ENCODE peak calls at places on chromosomes 1 and 21, in six cellular contexts. Z is CD4-positive, alpha-beta T cell; F is small intestine; K is foreskin keratinocyte; A is heart left ventricle; D is body of pancreas. B is an unnamed sample.

GRCh38 chr1:14842361-14842760 is 243.9 kb downstream of the KAZN start:
- DNase-seq in Z (no peak), F (no peak), K (no peak), A (no peak), D (no peak), B (no peak)

GRCh38 chr1:117652421-117652820 is 46.6 kb downstream of the TENT5C start:
- DNase-seq in Z (no peak), F (no peak), K (no peak), A (no peak), D (no peak), B (no peak)

GRCh38 chr1:209755926-209756607 is at the start of gene TRAF3IP3:
- DNase-seq in Z (peak; percentile 64), F (peak; percentile 58), K (no peak), A (peak; percentile 38), D (peak; percentile 59), B (peak; percentile 97)

GRCh38 chr1:162404550-162405160 is 7.3 kb downstream of the SH2D1B start:
- DNase-seq in Z (no peak), F (no peak), K (peak; percentile 38), A (no peak), D (no peak), B (no peak)

GRCh38 chr21:41744028-41744940 is 22.6 kb downstream of the RIPK4 start:
- DNase-seq in Z (no peak), F (peak; percentile 29), K (no peak), A (no peak), D (no peak), B (no peak)

GRCh38 chr1:180150982-180151381 is 3.7 kb upstream of the QSOX1 start:
- DNase-seq in Z (no peak), F (no peak), K (no peak), A (no peak), D (no peak), B (no peak)

GRCh38 chr1:11944358-11944981 is 10.0 kb downstream of the PLOD1 start:
- DNase-seq in Z (no peak), F (no peak), K (no peak), A (no peak), D (no peak), B (no peak)

GRCh38 chr1:109667452-109668122 is at the start of gene GSTM2:
- DNase-seq in Z (peak; percentile 84), F (peak; percentile 84), K (peak; percentile 20), A (peak; percentile 94), D (peak; percentile 93), B (no peak)

GRCh38 chr1:232509570-232509969 is 120.4 kb downstream of the SIPA1L2 start:
- DNase-seq in Z (no peak), F (no peak), K (no peak), A (peak; percentile 37), D (no peak), B (no peak)

GRCh38 chr1:67987046-67987799 is 63.2 kb downstream of the DIRAS3 start:
- DNase-seq in Z (no peak), F (no peak), K (peak; percentile 55), A (no peak), D (peak; percentile 5), B (no peak)

GRCh38 chr1:52531473-52531872 is 21.4 kb downstream of the TUT4 start:
- DNase-seq in Z (no peak), F (no peak), K (no peak), A (no peak), D (no peak), B (no peak)
- H3K27me3 ChIP-seq in Z (no peaks in the 10 kb centered on the region), F (no peaks in the 10 kb centered on the region), K (no peaks in the 10 kb centered on the region), A (no peaks in the 10 kb centered on the region), D (no peaks in the 10 kb centered on the region), B (no peaks in the 10 kb centered on the region)

GRCh38 chr1:228109073-228109961 is at the start of gene MRPL55:
- DNase-seq in Z (peak; percentile 98), F (peak; percentile 98), K (peak; percentile 73), A (peak; percentile 96), D (peak; percentile 98), B (peak; percentile 96)

GRCh38 chr1:228107636-228108035 is 1.5 kb downstream of the MRPL55 start:
- DNase-seq in Z (no peak), F (no peak), K (no peak), A (no peak), D (no peak), B (no peak)

GRCh38 chr1:228109962-228110488 is 926 bp upstream of the MRPL55 start:
- DNase-seq in Z (no peak), F (no peak), K (no peak), A (no peak), D (no peak), B (no peak)

GRCh38 chr1:228108055-228108690 is 926 bp downstream of the MRPL55 start:
- DNase-seq in Z (no peak), F (no peak), K (no peak), A (no peak), D (no peak), B (no peak)

GRCh38 chr1:228108742-228109072 is 392 bp downstream of the MRPL55 start:
- DNase-seq in Z (no peak), F (no peak), K (no peak), A (no peak), D (no peak), B (no peak)
- H3K27ac ChIP-seq in Z (peak overlapping the region; percentile 84), F (peak overlapping the region; percentile 94), K (peak overlapping the region; percentile 55), A (peak overlapping the region; percentile 82), D (peak overlapping the region; percentile 93), B (peak overlapping the region; percentile 80)

GRCh38 chr1:9418851-9419250 is 120.4 kb upstream of the SLC25A33 start:
- DNase-seq in Z (no peak), F (no peak), K (no peak), A (no peak), D (no peak), B (no peak)
- H3K27me3 ChIP-seq in Z (no peaks in the 10 kb centered on the region), F (no peaks in the 10 kb centered on the region), K (peaks cover 5% of the 10 kb centered on the region), A (no peaks in the 10 kb centered on the region), D (no peaks in the 10 kb centered on the region), B (no peaks in the 10 kb centered on the region)

GRCh38 chr1:156908955-156909354 is 11.5 kb upstream of the LRRC71 start:
- DNase-seq in Z (no peak), F (no peak), K (no peak), A (no peak), D (no peak), B (no peak)
- H3K27ac ChIP-seq in Z (no peak overlapping the region), F (no peak overlapping the region), K (no peak overlapping the region), A (no peak overlapping the region), D (no peak overlapping the region), B (no peak overlapping the region)

GRCh38 chr21:14609274-14609673 is 63.2 kb upstream of the SAMSN1 start:
- DNase-seq in Z (no peak), F (no peak), K (no peak), A (no peak), D (no peak), B (no peak)
- H3K27me3 ChIP-seq in Z (no peaks in the 10 kb centered on the region), F (no peaks in the 10 kb centered on the region), K (no peaks in the 10 kb centered on the region), A (no peaks in the 10 kb centered on the region), D (no peaks in the 10 kb centered on the region), B (no peaks in the 10 kb centered on the region)

GRCh38 chr1:152442765-152443164 is 28.7 kb upstream of the CRNN start:
- DNase-seq in Z (no peak), F (no peak), K (peak; percentile 40), A (peak; percentile 28), D (peak; percentile 14), B (no peak)
- H3K27ac ChIP-seq in Z (no peak overlapping the region), F (no peak overlapping the region), K (no peak overlapping the region), A (peak overlapping the region; percentile 37), D (no peak overlapping the region), B (no peak overlapping the region)

GRCh38 chr1:223738465-223739365 is 26.4 kb downstream of the CAPN2 start:
- DNase-seq in Z (no peak), F (peak; percentile 81), K (no peak), A (no peak), D (peak; percentile 69), B (no peak)

GRCh38 chr1:223739366-223740057 is 27.2 kb downstream of the CAPN2 start:
- DNase-seq in Z (no peak), F (peak; percentile 79), K (peak; percentile 56), A (peak; percentile 47), D (peak; percentile 51), B (no peak)

GRCh38 chr1:223732993-223733798 is 20.9 kb downstream of the CAPN2 start:
- DNase-seq in Z (no peak), F (no peak), K (no peak), A (peak; percentile 65), D (peak; percentile 38), B (no peak)

GRCh38 chr1:223733898-223734852 is 21.8 kb downstream of the CAPN2 start:
- DNase-seq in Z (no peak), F (peak; percentile 19), K (no peak), A (no peak), D (no peak), B (no peak)

GRCh38 chr1:223737342-223737741 is 25.0 kb downstream of the CAPN2 start:
- DNase-seq in Z (no peak), F (no peak), K (no peak), A (no peak), D (no peak), B (no peak)
- H3K27me3 ChIP-seq in Z (no peaks in the 10 kb centered on the region), F (no peaks in the 10 kb centered on the region), K (no peaks in the 10 kb centered on the region), A (no peaks in the 10 kb centered on the region), D (no peaks in the 10 kb centered on the region), B (no peaks in the 10 kb centered on the region)

GRCh38 chr1:228900993-228901392 is 165.7 kb downstream of the RHOU start:
- DNase-seq in Z (no peak), F (no peak), K (no peak), A (no peak), D (no peak), B (no peak)

GRCh38 chr1:228901936-228902681 is 166.8 kb downstream of the RHOU start:
- DNase-seq in Z (no peak), F (no peak), K (no peak), A (no peak), D (no peak), B (no peak)

GRCh38 chr1:228903573-228904122 is 168.4 kb downstream of the RHOU start:
- DNase-seq in Z (no peak), F (peak; percentile 27), K (no peak), A (no peak), D (no peak), B (no peak)

GRCh38 chr1:228904222-228904621 is 168.9 kb downstream of the RHOU start:
- DNase-seq in Z (no peak), F (no peak), K (no peak), A (no peak), D (no peak), B (no peak)

GRCh38 chr1:228902781-228903572 is 167.7 kb downstream of the RHOU start:
- DNase-seq in Z (no peak), F (peak; percentile 90), K (peak; percentile 64), A (peak; percentile 62), D (peak; percentile 96), B (no peak)
- H3K27ac ChIP-seq in Z (no peak overlapping the region), F (no peak overlapping the region), K (no peak overlapping the region), A (no peak overlapping the region), D (peak overlapping the region; percentile 72), B (no peak overlapping the region)

B was measured in HL-60.